ENCODE peak calls at places on chromosomes 16 and 17, in five cellular contexts. D is ovary, W is caudate nucleus, O is fibroblast of lung, U is AG04450. J is an unnamed sample.
A peak's percentile ranks its signal among the peaks of the same experiment; 100 is the strongest.

GRCh38 chr17:80146121-80147034 is 550 bp downstream of the EIF4A3 start:
- DNase-seq in D (peak; percentile 41), W (no peak), O (no peak), U (no peak), J (no peak)

GRCh38 chr17:65544658-65545057 is 16.8 kb downstream of the AXIN2 start:
- DNase-seq in D (no peak), W (no peak), O (no peak), U (no peak), J (no peak)

GRCh38 chr16:82954224-82954929 is 327.6 kb downstream of the CDH13 start:
- DNase-seq in D (no peak), W (no peak), O (peak; percentile 48), U (peak; percentile 18), J (no peak)

GRCh38 chr17:48024149-48025039 is 13.2 kb downstream of the COPZ2 start:
- DNase-seq in D (no peak), W (no peak), O (no peak), U (no peak), J (no peak)

GRCh38 chr17:43416998-43417891 is 18.5 kb downstream of the ARL4D start:
- DNase-seq in D (peak; percentile 65), W (peak; percentile 57), O (peak; percentile 81), U (no peak), J (no peak)

GRCh38 chr17:71975998-71976649 is 144.7 kb upstream of the SOX9 start:
- DNase-seq in D (peak; percentile 15), W (peak; percentile 64), O (peak; percentile 98), U (peak; percentile 89), J (peak; percentile 55)

GRCh38 chr17:14882131-14882530 is 383.0 kb downstream of the PMP22 start:
- DNase-seq in D (no peak), W (no peak), O (peak; percentile 58), U (peak; percentile 20), J (no peak)

GRCh38 chr16:80746231-80746630 is 58.2 kb downstream of the CDYL2 start:
- DNase-seq in D (no peak), W (no peak), O (no peak), U (no peak), J (no peak)

GRCh38 chr16:84486551-84487235 is 17.8 kb downstream of the MEAK7 start:
- DNase-seq in D (no peak), W (no peak), O (no peak), U (no peak), J (no peak)

GRCh38 chr17:79082311-79083190 is 7.9 kb downstream of the ENGASE start:
- DNase-seq in D (no peak), W (no peak), O (peak; percentile 19), U (no peak), J (peak; percentile 39)

GRCh38 chr17:68843522-68843921 is 111.7 kb downstream of the ABCA8 start:
- DNase-seq in D (no peak), W (no peak), O (no peak), U (no peak), J (no peak)

GRCh38 chr17:2011421-2012371 is 13.4 kb downstream of the RTN4RL1 start:
- DNase-seq in D (no peak), W (no peak), O (peak; percentile 76), U (no peak), J (no peak)

GRCh38 chr17:60093694-60094093 is 15.0 kb upstream of the HEATR6 start:
- DNase-seq in D (no peak), W (no peak), O (no peak), U (no peak), J (no peak)

GRCh38 chr17:60095830-60096229 is 17.1 kb upstream of the HEATR6 start:
- DNase-seq in D (no peak), W (no peak), O (no peak), U (no peak), J (no peak)

GRCh38 chr17:60091908-60092331 is 13.2 kb upstream of the HEATR6 start:
- DNase-seq in D (no peak), W (no peak), O (no peak), U (peak; percentile 59), J (no peak)

GRCh38 chr17:60095381-60095780 is 16.7 kb upstream of the HEATR6 start:
- DNase-seq in D (no peak), W (no peak), O (no peak), U (no peak), J (no peak)

DNA sequence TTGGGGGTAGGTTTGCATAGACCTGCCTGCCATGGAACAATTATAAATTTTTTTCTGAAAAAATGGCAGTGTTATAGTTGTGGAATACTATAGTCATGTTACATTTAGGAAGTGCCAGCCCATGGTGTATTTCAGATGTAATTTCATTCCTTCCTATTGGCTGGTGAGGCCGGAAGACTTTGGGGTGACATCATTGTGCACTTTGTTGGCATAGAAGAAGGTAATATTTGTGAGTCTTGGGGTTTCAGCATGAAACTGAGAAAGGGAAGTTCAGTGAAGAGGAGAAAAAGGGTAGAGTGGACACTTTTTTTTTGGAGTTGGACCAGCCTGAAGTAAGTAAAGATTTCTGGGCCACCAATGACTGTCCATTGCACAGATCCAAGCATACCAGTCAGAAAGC is 16.0 kb upstream of the HEATR6 start:
- DNase-seq in D (no peak), W (no peak), O (no peak), U (no peak), J (no peak)
- H3K27ac ChIP-seq in D (no peak overlapping the region), W (peak overlapping the region; percentile 71), O (no peak overlapping the region), U (no peak overlapping the region), J (peak overlapping the region; percentile 43)

DNA sequence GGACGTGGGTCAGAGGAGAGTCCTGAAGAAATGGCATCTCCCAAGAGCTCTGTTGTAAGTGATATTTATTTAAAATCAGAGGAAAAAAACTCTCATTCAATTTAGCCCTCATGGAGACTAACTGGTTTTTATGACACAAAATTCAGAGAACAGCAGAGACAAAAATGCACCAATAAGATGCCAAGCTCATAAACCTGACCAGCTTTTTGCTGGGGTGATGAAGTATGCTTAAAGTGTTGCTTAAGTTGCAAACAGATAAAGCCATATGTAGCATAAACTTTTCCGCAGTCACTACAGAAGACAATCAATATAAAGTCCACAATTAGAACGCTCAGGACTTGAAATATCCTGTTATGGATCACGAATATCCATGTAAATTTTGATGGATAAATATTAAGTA is 124.0 kb upstream of the CORO6 start:
- DNase-seq in D (no peak), W (no peak), O (no peak), U (no peak), J (no peak)
- H3K27ac ChIP-seq in D (no peak overlapping the region), W (no peak overlapping the region), O (no peak overlapping the region), U (no peak overlapping the region), J (no peak overlapping the region)

DNA sequence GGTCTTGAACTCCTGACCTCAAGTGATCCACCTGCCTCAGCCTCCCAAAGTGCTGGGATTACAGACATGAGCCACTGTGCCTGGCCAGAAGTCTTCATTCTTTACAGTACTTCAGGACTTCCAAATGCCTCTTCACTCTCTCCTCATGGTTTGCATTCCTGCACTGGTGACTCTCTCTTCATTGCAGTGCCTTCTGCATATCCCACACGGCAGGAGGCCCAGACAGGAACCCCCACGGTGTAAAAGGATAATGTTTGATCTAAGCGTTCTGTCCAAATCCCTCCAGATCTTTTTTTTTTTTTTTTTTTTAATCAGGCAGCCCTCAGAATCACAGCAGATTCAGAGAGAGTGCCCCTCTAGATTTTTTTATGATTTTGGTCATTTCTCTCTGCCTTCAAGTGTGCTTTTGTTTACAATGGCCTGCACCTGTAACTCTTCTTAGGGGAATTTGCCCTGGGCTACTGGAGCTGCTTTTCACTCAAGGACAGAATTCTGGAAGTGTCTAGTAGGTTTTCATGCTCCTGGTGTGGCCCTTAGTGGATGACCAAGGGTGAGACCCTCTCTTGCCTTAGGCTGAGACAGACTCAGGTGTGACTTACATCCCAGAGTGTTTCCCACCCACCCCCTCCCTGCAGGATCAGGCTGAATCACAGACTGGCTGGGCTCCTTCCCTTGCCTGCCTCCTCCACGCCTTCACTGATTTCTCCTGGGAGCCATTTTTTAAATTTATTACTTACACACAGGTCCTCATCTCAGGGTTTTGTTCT is 19.8 kb upstream of the NF1 start:
- DNase-seq in D (no peak), W (no peak), O (no peak), U (no peak), J (no peak)
- H3K27ac ChIP-seq in D (no peak overlapping the region), W (no peak overlapping the region), O (no peak overlapping the region), U (no peak overlapping the region), J (no peak overlapping the region)

DNA sequence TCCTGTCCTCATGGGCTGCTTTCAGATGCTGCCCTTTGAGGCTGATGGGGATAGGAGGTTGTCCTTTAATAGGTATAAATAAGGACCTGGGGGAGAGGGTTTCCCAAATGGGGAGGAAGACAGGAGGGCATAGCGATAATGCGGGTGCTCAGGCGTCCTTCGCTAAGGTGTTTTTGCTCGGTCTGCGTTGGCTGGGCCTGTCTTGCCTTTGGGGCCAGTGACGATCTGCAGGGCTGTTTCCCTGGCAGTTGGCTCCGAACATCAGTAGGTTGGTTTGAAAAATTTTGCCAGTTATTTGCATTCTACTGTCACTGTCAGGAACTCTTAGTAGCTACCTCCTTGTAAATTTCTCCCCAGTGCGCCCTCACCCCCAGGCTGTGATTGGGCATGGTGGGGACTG is 37.8 kb upstream of the CDC42EP4 start:
- DNase-seq in D (no peak), W (no peak), O (no peak), U (no peak), J (no peak)
- H3K27ac ChIP-seq in D (peak overlapping the region; percentile 4), W (peak overlapping the region; percentile 87), O (no peak overlapping the region), U (no peak overlapping the region), J (peak overlapping the region; percentile 75)

GRCh38 chr17:81384929-81385319 is 10.3 kb upstream of the BAHCC1 start:
- DNase-seq in D (peak; percentile 17), W (no peak), O (no peak), U (no peak), J (no peak)

GRCh38 chr17:81386141-81386645 is 9.1 kb upstream of the BAHCC1 start:
- DNase-seq in D (no peak), W (no peak), O (no peak), U (no peak), J (no peak)

GRCh38 chr17:81383504-81384421 is 11.5 kb upstream of the BAHCC1 start:
- DNase-seq in D (peak; percentile 9), W (no peak), O (no peak), U (no peak), J (no peak)

GRCh38 chr17:81386646-81387234 is 8.5 kb upstream of the BAHCC1 start:
- DNase-seq in D (peak; percentile 62), W (peak; percentile 48), O (no peak), U (no peak), J (peak; percentile 58)

DNA sequence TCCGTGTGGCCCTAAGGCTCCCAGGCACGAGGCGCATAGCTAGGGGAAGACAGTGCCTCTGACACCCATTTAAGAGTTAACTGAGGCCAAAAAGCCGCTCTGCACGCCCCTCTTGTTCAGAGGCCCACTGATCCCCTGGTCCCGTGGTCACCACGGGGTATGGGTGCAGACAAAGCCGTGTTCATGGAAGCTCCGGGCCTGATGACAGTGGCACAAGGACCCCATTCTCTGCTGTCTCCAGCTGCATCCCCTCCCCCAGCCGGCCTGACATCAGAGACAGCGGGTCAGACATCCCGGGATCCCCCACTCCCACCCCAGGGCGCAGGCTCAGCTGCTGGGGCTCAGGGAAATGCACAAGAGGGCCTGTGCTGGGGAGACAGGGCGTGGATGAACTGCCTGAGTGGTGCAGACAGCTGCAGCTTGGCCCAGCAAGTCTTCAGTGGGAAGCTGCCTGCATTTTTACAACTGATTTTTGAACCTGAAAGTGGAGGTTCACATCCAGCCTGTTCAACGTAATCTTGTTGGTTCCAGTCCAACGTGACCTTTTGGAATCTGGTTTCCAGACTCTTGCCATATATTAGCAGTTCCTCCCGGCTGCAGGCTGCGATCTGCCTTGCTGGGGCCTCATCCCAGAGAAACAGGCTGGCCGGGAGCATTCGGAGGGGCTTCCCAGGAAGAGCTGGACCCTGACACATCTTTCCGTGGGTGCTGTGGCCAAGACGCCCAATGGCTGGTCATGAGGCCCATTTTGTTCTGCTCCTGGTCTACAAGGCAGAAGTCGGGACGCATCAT is 9.7 kb upstream of the BAHCC1 start:
- DNase-seq in D (peak; percentile 48), W (peak; percentile 96), O (peak; percentile 37), U (no peak), J (peak; percentile 97)
- H3K27ac ChIP-seq in D (peak overlapping the region; percentile 61), W (peak overlapping the region; percentile 98), O (no peak overlapping the region), U (no peak overlapping the region), J (peak overlapping the region; percentile 99)